ENCODE peak calls at places on chromosomes 12 and 14, in six cellular contexts. P is GM23338, M is right atrium auricular region, R is neural progenitor cell, D is ovary, W is lung. I is an unnamed sample.

GRCh38 chr14:30085943-30086342 is 158.3 kb upstream of the PRKD1 start:
- DNase-seq in P (no peak), R (no peak), W (no peak), D (no peak), M (no peak), I (no peak)

GRCh38 chr12:69084816-69085215 is 151.8 kb upstream of the CPM start:
- DNase-seq in R (no peak), P (no peak), M (no peak), W (no peak), D (no peak), I (no peak)

GRCh38 chr14:87994974-87995373 is 2.0 kb upstream of the GALC start:
- DNase-seq in D (no peak), W (no peak), M (no peak), P (no peak), R (no peak), I (no peak)

GRCh38 chr14:61178226-61179060 is 102.7 kb downstream of the TMEM30B start:
- DNase-seq in D (no peak), P (no peak), R (no peak), M (no peak), W (no peak), I (no peak)

GRCh38 chr14:104138098-104138890 is at the start of gene KIF26A:
- DNase-seq in D (peak), R (peak), P (peak), W (no peak), M (no peak), I (no peak)

GRCh38 chr12:27560126-27560525 is 36.1 kb downstream of the PPFIBP1 start:
- DNase-seq in R (no peak), P (no peak), D (no peak), M (no peak), W (no peak), I (no peak)

GRCh38 chr12:45208604-45209487 is 7.0 kb upstream of the ANO6 start:
- DNase-seq in R (no peak), P (no peak), D (no peak), M (no peak), W (no peak), I (no peak)

GRCh38 chr14:57314690-57315089 is 45.9 kb downstream of the AP5M1 start:
- DNase-seq in D (no peak), R (no peak), P (no peak), W (no peak), M (no peak), I (no peak)

GRCh38 chr12:46209914-46210834 is 58.7 kb downstream of the SLC38A1 start:
- DNase-seq in D (no peak), M (no peak), R (no peak), W (peak), P (peak), I (no peak)

GRCh38 chr14:75861161-75861621 is 120.6 kb downstream of the TGFB3 start:
- DNase-seq in R (no peak), D (no peak), P (peak), W (no peak), M (no peak), I (no peak)

GRCh38 chr14:64649383-64649998 is 54.7 kb upstream of the PLEKHG3 start:
- DNase-seq in M (no peak), D (no peak), R (no peak), P (peak), W (no peak), I (no peak)

GRCh38 chr12:80810874-80811273 is 94.2 kb downstream of the MYF5 start:
- DNase-seq in P (no peak), M (no peak), R (no peak), D (no peak), W (no peak), I (no peak)

GRCh38 chr14:65103150-65103760 is 938 bp upstream of the MAX start:
- DNase-seq in R (peak), M (no peak), P (peak), W (no peak), D (no peak), I (no peak)

GRCh38 chr12:48037267-48037915 is 33.1 kb upstream of the COL2A1 start:
- DNase-seq in P (peak), W (no peak), M (no peak), R (peak), D (no peak), I (no peak)

GRCh38 chr12:68771223-68771925 is 25.4 kb downstream of the SLC35E3 start:
- DNase-seq in M (no peak), P (no peak), R (no peak), D (no peak), W (no peak), I (no peak)

GRCh38 chr12:7907009-7907408 is 29.0 kb downstream of the SLC2A3 start:
- DNase-seq in D (no peak), R (peak), P (peak), W (no peak), M (no peak), I (no peak)

GRCh38 chr12:77891531-77892147 is 60.9 kb downstream of the NAV3 start:
- DNase-seq in D (no peak), P (no peak), W (no peak), R (no peak), M (no peak), I (no peak)

GRCh38 chr12:96108321-96108720 is 72.9 kb upstream of the LTA4H start:
- DNase-seq in M (no peak), W (peak), D (no peak), P (peak), R (no peak), I (no peak)
- H3K4me3 ChIP-seq in M (no peak), W (no peak), D (no peak), P (no peak), R (no peak), I (no peak)

DNA sequence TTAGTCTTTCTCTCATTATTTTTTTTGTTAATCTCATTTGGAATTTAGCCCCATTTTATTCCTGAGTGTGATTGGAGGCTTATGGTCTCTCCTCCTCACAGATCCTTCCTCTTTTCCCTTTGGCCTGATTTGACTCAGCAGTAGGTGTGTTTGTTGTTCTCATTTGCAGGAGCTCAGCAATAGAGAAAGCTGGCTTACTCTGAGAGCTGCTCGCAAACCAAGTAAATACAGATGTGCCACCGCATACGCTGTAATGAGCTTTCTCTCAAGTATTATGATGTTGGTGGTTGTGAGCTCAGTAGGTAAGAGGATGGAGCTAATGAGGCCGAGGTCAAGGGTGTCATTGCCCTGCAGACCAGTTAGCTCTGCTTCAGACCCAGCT is 206.5 kb downstream of the ETV6 start:
- DNase-seq in P (no peak), W (no peak), D (no peak), M (no peak), R (peak), I (no peak)
- H3K27ac ChIP-seq in P (peak), W (no peak), D (no peak), M (no peak), R (peak), I (peak)

GRCh38 chr14:94775875-94776217 is 5.9 kb upstream of the GSC start:
- DNase-seq in W (no peak), P (no peak), R (no peak), D (no peak), M (no peak), I (no peak)
- TF ChIP-seq CTCF in W (no peak), P (no peak), R (no peak), D (no peak), M (no peak), I (no peak)

GRCh38 chr12:124713041-124713435 is 145.6 kb upstream of the NCOR2 start:
- DNase-seq in M (peak), P (no peak), W (peak), R (no peak), D (no peak), I (no peak)

GRCh38 chr12:124715121-124715990 is 147.9 kb upstream of the NCOR2 start:
- DNase-seq in W (no peak), M (no peak), D (no peak), R (no peak), P (no peak), I (no peak)

GRCh38 chr12:124716208-124717141 is 147.2 kb downstream of the SCARB1 start:
- DNase-seq in W (peak), P (no peak), R (no peak), M (no peak), D (no peak), I (no peak)

GRCh38 chr12:124709722-124710656 is 142.6 kb upstream of the NCOR2 start:
- DNase-seq in D (no peak), W (peak), R (no peak), M (no peak), P (no peak), I (no peak)

DNA sequence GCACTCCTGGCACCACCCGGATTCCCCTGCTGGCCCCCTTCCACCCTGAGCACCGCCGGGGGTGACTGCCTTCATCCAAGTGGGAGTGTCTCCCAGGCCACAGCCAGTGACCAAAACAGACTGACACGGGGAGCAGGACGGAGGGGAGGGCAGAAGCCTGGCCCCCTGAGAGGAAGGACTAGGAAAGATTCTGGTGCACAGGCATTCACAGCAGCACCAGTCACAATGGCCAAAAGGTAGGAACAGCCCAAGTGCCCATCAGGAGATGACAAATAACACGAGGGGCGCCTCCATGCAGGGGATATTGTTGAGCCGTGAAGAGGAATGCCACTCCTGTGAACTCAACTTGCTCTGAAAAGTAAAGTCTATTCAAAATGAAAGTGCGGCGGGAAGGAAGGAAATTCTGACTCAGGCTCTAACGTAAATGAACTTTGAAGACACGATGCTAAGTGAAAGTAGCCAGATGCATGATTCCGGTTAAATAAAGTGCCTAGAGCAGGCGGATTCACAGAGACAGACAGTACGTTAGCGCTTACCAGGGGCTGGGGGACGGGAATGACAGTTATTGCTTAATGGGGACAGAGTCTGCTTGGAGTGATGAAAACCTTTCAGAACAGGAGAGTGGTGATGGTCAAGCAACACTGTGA is 146.1 kb upstream of the NCOR2 start:
- DNase-seq in D (no peak), P (no peak), M (peak), R (peak), W (peak), I (no peak)
- H3K4me3 ChIP-seq in D (no peak), P (no peak), M (peak), R (no peak), W (no peak), I (peak)

GRCh38 chr12:125329239-125330238 is 264.3 kb downstream of the AACS start:
- DNase-seq in W (no peak), D (no peak), M (no peak), P (peak), R (peak), I (no peak)
- H3K27ac ChIP-seq in W (no peak), D (no peak), M (no peak), P (peak), R (peak), I (no peak)

GRCh38 chr14:92589213-92589852 is 75.8 kb downstream of the RIN3 start:
- DNase-seq in R (peak), D (no peak), M (no peak), W (no peak), P (peak), I (no peak)
- TF ChIP-seq CTCF in R (peak), D (no peak), M (no peak), W (peak), P (peak), I (peak)

GRCh38 chr12:131430158-131430772 is 280.6 kb upstream of the SFSWAP start:
- DNase-seq in R (no peak), W (no peak), P (no peak), D (no peak), M (no peak), I (no peak)

GRCh38 chr12:131436922-131437705 is 273.8 kb upstream of the SFSWAP start:
- DNase-seq in R (no peak), M (no peak), P (peak), W (no peak), D (no peak), I (no peak)

GRCh38 chr12:131434208-131435125 is 276.4 kb upstream of the SFSWAP start:
- DNase-seq in W (no peak), R (no peak), M (no peak), P (no peak), D (no peak), I (no peak)

GRCh38 chr12:131428086-131428685 is 282.7 kb upstream of the SFSWAP start:
- DNase-seq in W (no peak), R (no peak), P (no peak), M (no peak), D (no peak), I (no peak)

GRCh38 chr12:131432532-131433260 is 278.2 kb upstream of the SFSWAP start:
- DNase-seq in D (no peak), M (no peak), R (peak), P (no peak), W (no peak), I (no peak)
- H3K4me3 ChIP-seq in D (no peak), M (no peak), R (no peak), P (no peak), W (no peak), I (no peak)

DNA sequence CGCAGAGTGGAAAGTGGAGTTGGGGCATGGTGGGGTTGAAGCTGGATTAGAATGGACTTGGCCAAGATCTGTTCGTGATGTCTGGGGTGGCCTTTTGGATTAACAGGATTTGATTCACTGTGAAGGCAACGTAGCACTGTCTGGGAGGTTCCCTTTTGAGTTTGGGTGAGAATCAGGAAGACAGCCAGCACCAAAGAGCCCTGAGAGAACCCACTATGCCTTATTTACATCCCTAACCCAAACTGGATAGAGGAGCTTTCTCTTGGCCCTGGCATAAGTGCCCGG is 269.6 kb downstream of the ZFP36L1 start:
- DNase-seq in M (no peak), R (no peak), W (no peak), P (no peak), D (no peak), I (no peak)
- H3K27ac ChIP-seq in M (peak), R (peak), W (no peak), P (no peak), D (peak), I (peak)

DNA sequence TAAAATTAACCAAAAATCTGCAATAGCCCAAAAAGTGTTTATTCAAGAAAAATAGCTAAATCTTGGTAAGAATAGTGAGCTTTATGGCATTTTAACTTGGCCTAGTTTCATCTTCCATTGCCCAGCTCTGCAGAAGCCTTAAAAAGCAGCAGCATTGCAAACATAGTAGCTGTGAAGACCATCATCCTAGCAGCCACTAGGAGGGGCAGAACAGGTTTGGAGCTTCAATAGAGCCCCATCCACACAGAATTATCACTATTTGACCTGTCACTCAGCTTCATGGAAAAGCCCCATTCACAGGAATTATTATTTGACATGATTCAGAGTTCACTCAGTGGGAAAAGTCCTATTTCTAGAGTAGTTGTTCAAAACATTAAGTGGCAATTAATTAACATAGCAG is 7.3 kb downstream of the CLEC14A start:
- DNase-seq in W (no peak), D (no peak), P (peak), M (no peak), R (peak), I (no peak)
- TF ChIP-seq CTCF in W (no peak), D (no peak), P (peak), M (no peak), R (peak), I (no peak)

I was measured in thoracic aorta.